ENCODE peak calls at places on chromosomes 5 and 9, in five cellular contexts. G is cardiac muscle cell, N is uterus, W is PC-3, S is ascending aorta. Z is an unnamed sample.

GRCh38 chr5:88659529-88660325 is 223.3 kb downstream of the MEF2C start:
- DNase-seq in N (no peak), S (no peak), W (no peak), G (no peak), Z (no peak)

GRCh38 chr9:105359899-105360298 is 87.9 kb upstream of the FSD1L start:
- DNase-seq in S (no peak), G (no peak), N (no peak), W (no peak), Z (no peak)

GRCh38 chr5:160030631-160031377 is 21.9 kb downstream of the TTC1 start:
- DNase-seq in W (no peak), S (no peak), G (peak; percentile 6), N (no peak), Z (no peak)

GRCh38 chr5:71828641-71829040 is 109.6 kb downstream of the CARTPT start:
- DNase-seq in W (peak; percentile 64), S (no peak), G (no peak), N (no peak), Z (no peak)

GRCh38 chr5:170159101-170159698 is 53.5 kb downstream of the FOXI1 start:
- DNase-seq in N (no peak), S (no peak), W (peak; percentile 32), G (no peak), Z (no peak)

GRCh38 chr5:128669803-128670202 is 131.8 kb upstream of the FBN2 start:
- DNase-seq in G (no peak), N (no peak), S (no peak), W (peak; percentile 66), Z (no peak)

GRCh38 chr9:13369426-13369825 is 89.9 kb upstream of the MPDZ start:
- DNase-seq in G (peak; percentile 7), W (no peak), S (no peak), N (no peak), Z (no peak)

GRCh38 chr9:130242270-130243014 is 23.1 kb upstream of the HMCN2 start:
- DNase-seq in W (no peak), N (no peak), S (no peak), G (no peak), Z (peak; percentile 87)

GRCh38 chr5:137016783-137017324 is 482.3 kb downstream of the SPOCK1 start:
- DNase-seq in G (no peak), S (no peak), W (no peak), N (no peak), Z (no peak)

GRCh38 chr5:154406231-154406630 is 39.6 kb upstream of the SAP30L start:
- DNase-seq in G (no peak), N (no peak), S (no peak), W (peak; percentile 92), Z (no peak)

GRCh38 chr9:83649515-83649914 is 26.6 kb downstream of the IDNK start:
- DNase-seq in W (no peak), G (no peak), S (no peak), N (no peak), Z (no peak)

GRCh38 chr9:6134661-6135177 is 80.9 kb upstream of the IL33 start:
- DNase-seq in G (no peak), S (no peak), W (peak; percentile 59), N (no peak), Z (no peak)

GRCh38 chr5:168609806-168610482 is 30.8 kb upstream of the PANK3 start:
- DNase-seq in S (no peak), N (no peak), W (no peak), G (no peak), Z (no peak)

GRCh38 chr9:73200694-73201432 is 49.2 kb downstream of the ANXA1 start:
- DNase-seq in G (peak; percentile 63), N (no peak), S (no peak), W (peak; percentile 68), Z (no peak)

GRCh38 chr9:78144663-78145377 is 91.1 kb upstream of the CEP78 start:
- DNase-seq in G (no peak), W (no peak), S (no peak), N (no peak), Z (no peak)

GRCh38 chr9:38112010-38112409 is 43.0 kb upstream of the SHB start:
- DNase-seq in S (no peak), N (no peak), G (no peak), W (no peak), Z (no peak)

GRCh38 chr5:146306838-146307237 is 31.8 kb upstream of the POU4F3 start:
- DNase-seq in G (peak; percentile 25), W (peak; percentile 34), N (no peak), S (no peak), Z (no peak)

GRCh38 chr9:21454149-21454548 is 13.9 kb downstream of the IFNA1 start:
- DNase-seq in N (no peak), S (no peak), W (peak; percentile 67), G (no peak), Z (no peak)

GRCh38 chr5:122077451-122078115 is 476 bp downstream of the LOX start:
- DNase-seq in W (peak; percentile 3), G (peak; percentile 58), S (peak; percentile 71), N (peak; percentile 29), Z (no peak)

GRCh38 chr5:108353087-108353486 is 28.8 kb downstream of the FBXL17 start:
- DNase-seq in W (no peak), S (no peak), N (no peak), G (no peak), Z (no peak)

GRCh38 chr9:21810388-21810787 is 8.0 kb downstream of the MTAP start:
- DNase-seq in S (no peak), G (no peak), N (no peak), W (no peak), Z (no peak)

GRCh38 chr9:22158983-22159382 is 149.9 kb upstream of the CDKN2B start:
- DNase-seq in N (peak; percentile 29), G (no peak), W (peak; percentile 87), S (no peak), Z (peak; percentile 24)

GRCh38 chr5:56490971-56491468 is 257.9 kb upstream of the ANKRD55 start:
- DNase-seq in W (peak; percentile 86), N (no peak), S (no peak), G (peak; percentile 80), Z (no peak)

GRCh38 chr9:133113928-133114351 is 7.1 kb downstream of the RALGDS start:
- DNase-seq in W (no peak), N (no peak), S (peak; percentile 64), G (peak; percentile 72), Z (peak; percentile 67)

GRCh38 chr5:96408276-96408777 is 24.7 kb downstream of the PCSK1 start:
- DNase-seq in S (no peak), N (no peak), G (no peak), W (peak; percentile 71), Z (no peak)

GRCh38 chr9:20117985-20118384 is 329.1 kb upstream of the SLC24A2 start:
- DNase-seq in N (no peak), S (no peak), W (no peak), G (no peak), Z (no peak)

GRCh38 chr5:40410231-40410861 is 269.4 kb upstream of the PTGER4 start:
- DNase-seq in S (peak; percentile 70), N (no peak), W (peak; percentile 71), G (no peak), Z (no peak)

GRCh38 chr9:35649431-35650340 is 1.0 kb downstream of the SIT1 start:
- DNase-seq in S (peak; percentile 88), W (no peak), N (peak; percentile 28), G (no peak), Z (no peak)

GRCh38 chr9:21434202-21435014 is 5.8 kb upstream of the IFNA1 start:
- DNase-seq in W (peak; percentile 83), N (no peak), G (peak; percentile 70), S (no peak), Z (peak; percentile 72)

GRCh38 chr9:136939996-136940525 is 4.5 kb downstream of the FBXW5 start:
- DNase-seq in W (no peak), N (no peak), G (no peak), S (no peak), Z (peak; percentile 97)

GRCh38 chr9:69044226-69045219 is 9.0 kb downstream of the FXN start:
- DNase-seq in G (peak; percentile 93), S (no peak), N (no peak), W (peak; percentile 7), Z (peak; percentile 33)

DNA sequence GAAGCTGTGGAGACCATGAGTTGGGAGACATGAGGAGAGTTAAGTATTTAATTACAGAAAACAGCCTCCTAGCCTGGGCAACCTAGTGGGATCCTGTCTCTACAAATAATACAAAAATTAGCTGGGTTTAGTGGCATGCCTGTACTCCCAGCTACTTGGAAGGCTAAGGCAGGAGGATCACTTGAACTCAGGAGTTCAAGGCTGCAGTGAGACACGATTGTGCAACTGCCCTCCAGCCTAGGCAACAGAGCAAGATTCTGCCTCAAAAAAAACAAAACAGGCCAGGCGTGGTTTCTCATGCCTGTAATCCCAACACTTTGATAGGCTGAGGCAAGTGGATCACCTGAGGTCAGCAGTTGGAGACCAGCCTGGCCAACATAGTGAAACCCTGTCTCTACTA is 52.6 kb downstream of the AQP7 start:
- DNase-seq in W (no peak), S (no peak), N (no peak), G (no peak), Z (no peak)
- H3K27ac ChIP-seq in W (peak overlapping the region; percentile 87), S (peak overlapping the region; percentile 79), N (peak overlapping the region; percentile 77), G (no peak overlapping the region), Z (peak overlapping the region; percentile 1)

GRCh38 chr5:36177715-36178556 is 26.0 kb downstream of the SKP2 start:
- DNase-seq in W (peak; percentile 58), G (peak; percentile 52), S (no peak), N (no peak), Z (no peak)
- H3K36me3 ChIP-seq in W (peaks cover 32% of the 10 kb centered on the region), G (peaks cover 66% of the 10 kb centered on the region), S (peaks cover 22% of the 10 kb centered on the region), N (no peaks in the 10 kb centered on the region), Z (peaks cover 44% of the 10 kb centered on the region)

DNA sequence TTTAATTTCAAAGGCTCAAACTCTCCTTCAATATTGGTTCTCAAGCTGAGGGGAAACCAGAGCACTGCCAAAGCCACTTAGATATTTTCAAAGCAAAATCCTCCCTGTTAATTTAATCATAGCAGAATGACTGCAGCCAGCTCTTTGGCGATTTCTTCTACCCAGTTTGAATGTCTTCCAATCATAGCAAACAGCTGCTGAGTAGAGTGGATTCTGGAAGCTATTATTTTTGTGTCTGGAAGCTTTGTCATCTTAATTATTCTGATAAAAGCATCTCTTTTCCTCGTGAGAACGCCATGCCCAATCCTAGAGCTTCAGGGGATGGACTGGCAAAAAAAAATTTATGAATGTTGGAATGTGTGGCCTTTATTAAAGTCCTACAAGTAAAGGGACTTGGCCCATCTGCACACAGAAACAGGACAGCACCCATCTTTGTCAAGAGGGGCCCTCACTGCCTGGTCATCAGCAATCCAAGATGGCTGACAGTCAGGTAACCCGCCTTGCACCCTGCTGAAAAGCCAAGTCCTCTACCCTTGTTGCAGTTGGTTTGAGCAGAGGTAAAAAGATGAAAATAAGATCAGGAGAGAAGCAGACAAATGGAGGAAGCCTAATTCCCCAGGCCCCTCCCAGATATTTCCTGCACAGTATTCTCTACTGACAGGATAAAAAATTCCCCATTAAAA is 125.1 kb downstream of the SUSD1 start:
- DNase-seq in N (no peak), G (no peak), S (no peak), W (no peak), Z (no peak)
- H3K27ac ChIP-seq in N (peak overlapping the region; percentile 70), G (no peak overlapping the region), S (peak overlapping the region; percentile 5), W (peak overlapping the region; percentile 35), Z (peak overlapping the region; percentile 23)

GRCh38 chr9:127470662-127471061 is 19.4 kb downstream of the LRSAM1 start:
- DNase-seq in N (no peak), G (no peak), S (no peak), W (no peak), Z (no peak)

GRCh38 chr9:127479507-127480081 is 28.3 kb downstream of the LRSAM1 start:
- DNase-seq in G (no peak), W (no peak), N (no peak), S (no peak), Z (no peak)

GRCh38 chr9:127473501-127473900 is 22.2 kb downstream of the LRSAM1 start:
- DNase-seq in S (no peak), W (no peak), N (no peak), G (no peak), Z (no peak)

GRCh38 chr9:127474592-127474991 is 23.3 kb downstream of the LRSAM1 start:
- DNase-seq in W (no peak), S (no peak), G (no peak), N (no peak), Z (no peak)

GRCh38 chr9:127473932-127474331 is 22.6 kb downstream of the LRSAM1 start:
- DNase-seq in N (no peak), G (no peak), W (no peak), S (no peak), Z (no peak)
- H3K36me3 ChIP-seq in N (no peaks in the 10 kb centered on the region), G (peaks cover 8% of the 10 kb centered on the region), W (no peaks in the 10 kb centered on the region), S (peaks cover 53% of the 10 kb centered on the region), Z (peaks cover 34% of the 10 kb centered on the region)

Z was measured in adrenal gland.